ENCODE peak calls at places on chromosome 6, in six cellular contexts. I, D, G, K, Y and L are unnamed samples.

GRCh38 chr6:31462964-31463940 is 34.7 kb upstream of the MICB start:
- DNase-seq in G (peak; percentile 93), Y (peak; percentile 26), K (peak; percentile 60), D (peak; percentile 79), I (peak; percentile 70), L (peak; percentile 89)

GRCh38 chr6:103983860-103984259 is 875.9 kb downstream of the HACE1 start:
- DNase-seq in G (no peak), K (no peak), Y (no peak), D (no peak), I (no peak), L (no peak)

GRCh38 chr6:40623931-40624330 is 36.8 kb upstream of the LRFN2 start:
- DNase-seq in D (no peak), Y (no peak), K (no peak), G (no peak), I (no peak), L (no peak)

GRCh38 chr6:20696676-20697075 is 162.4 kb downstream of the CDKAL1 start:
- DNase-seq in Y (peak; percentile 82), D (no peak), I (no peak), G (no peak), K (peak; percentile 47), L (no peak)

GRCh38 chr6:2943564-2943955 is 27.8 kb downstream of the SERPINB6 start:
- DNase-seq in D (no peak), Y (no peak), K (no peak), I (no peak), G (no peak), L (no peak)

GRCh38 chr6:101853226-101853625 is 459.7 kb downstream of the GRIK2 start:
- DNase-seq in G (no peak), D (no peak), I (no peak), K (no peak), Y (no peak), L (no peak)

GRCh38 chr6:150720774-150721233 is 121.1 kb downstream of the PLEKHG1 start:
- DNase-seq in Y (no peak), I (no peak), G (peak; percentile 60), K (peak; percentile 88), D (peak; percentile 14), L (no peak)

GRCh38 chr6:94562846-94563245 is 1014.5 kb upstream of the MANEA start:
- DNase-seq in D (no peak), G (no peak), K (no peak), I (no peak), Y (no peak), L (no peak)

GRCh38 chr6:65638047-65638831 is 68.8 kb downstream of the EYS start:
- DNase-seq in G (no peak), D (no peak), Y (no peak), I (no peak), K (no peak), L (no peak)

GRCh38 chr6:24897186-24897585 is 38.6 kb downstream of the RIPOR2 start:
- DNase-seq in K (no peak), Y (no peak), D (no peak), G (no peak), I (no peak), L (no peak)

GRCh38 chr6:32609731-32610640 is 20.3 kb upstream of the HLA-DRB1 start:
- DNase-seq in Y (peak; percentile 65), G (peak; percentile 85), I (peak; percentile 16), D (peak; percentile 49), K (peak; percentile 86), L (peak; percentile 69)